ENCODE peak calls at places on chromosomes 6 and 20, in seven cellular contexts. T is choroid plexus epithelial cell; R is GM20000; D is heart left ventricle; V is CD4-positive, alpha-beta T cell; N is AG04450; J is ovary. X is an unnamed sample.

GRCh38 chr6:163463795-163464194 is 49.3 kb downstream of the QKI start:
- DNase-seq in D (no peak), T (no peak), R (no peak), N (no peak), V (no peak), J (no peak), X (no peak)

GRCh38 chr20:8646716-8647115 is 422.2 kb upstream of the PLCB4 start:
- DNase-seq in R (no peak), V (no peak), J (no peak), D (no peak), T (peak; percentile 70), N (peak; percentile 73), X (no peak)

GRCh38 chr20:23270427-23270911 is 80.1 kb upstream of the NXT1 start:
- DNase-seq in T (peak; percentile 92), V (no peak), J (no peak), R (no peak), N (peak; percentile 51), D (no peak), X (no peak)

GRCh38 chr6:81849248-81849647 is 96.8 kb upstream of the TENT5A start:
- DNase-seq in V (no peak), R (no peak), D (no peak), N (no peak), J (no peak), T (no peak), X (no peak)

GRCh38 chr6:142686719-142686996 is 258.3 kb downstream of the HIVEP2 start:
- DNase-seq in N (no peak), D (no peak), R (no peak), J (no peak), V (no peak), T (no peak), X (no peak)

GRCh38 chr20:53642196-53643030 is 48.8 kb upstream of the ZNF217 start:
- DNase-seq in V (peak; percentile 20), R (no peak), T (peak; percentile 66), D (peak; percentile 29), N (no peak), J (no peak), X (peak; percentile 69)

GRCh38 chr6:77834591-77834996 is 181.8 kb downstream of the MEI4 start:
- DNase-seq in V (no peak), T (no peak), N (no peak), R (no peak), D (no peak), J (no peak), X (no peak)

GRCh38 chr6:53188840-53189232 is 40.2 kb upstream of the GCM1 start:
- DNase-seq in N (no peak), V (no peak), J (no peak), D (no peak), R (no peak), T (no peak), X (no peak)

GRCh38 chr20:32474967-32475819 is 109.9 kb downstream of the NOL4L start:
- DNase-seq in D (peak; percentile 93), V (no peak), T (peak; percentile 99), N (peak; percentile 83), R (peak; percentile 83), J (peak; percentile 97), X (peak; percentile 99)

GRCh38 chr6:104239971-104240370 is 619.7 kb downstream of the HACE1 start:
- DNase-seq in R (no peak), T (no peak), N (no peak), J (no peak), V (no peak), D (no peak), X (no peak)

GRCh38 chr6:2141644-2142290 is 103.6 kb downstream of the GMDS start:
- DNase-seq in J (no peak), R (no peak), T (no peak), D (no peak), V (no peak), N (no peak), X (no peak)

GRCh38 chr6:78131521-78131920 is 478.7 kb downstream of the MEI4 start:
- DNase-seq in V (no peak), N (no peak), D (no peak), R (no peak), J (no peak), T (no peak), X (no peak)

GRCh38 chr20:37573626-37574198 is 46.0 kb upstream of the BLCAP start:
- DNase-seq in D (no peak), N (no peak), R (no peak), T (no peak), J (no peak), V (no peak), X (peak; percentile 76)

GRCh38 chr6:144123836-144124235 is 26.5 kb upstream of the STX11 start:
- DNase-seq in T (no peak), J (no peak), N (no peak), R (no peak), D (no peak), V (no peak), X (no peak)

GRCh38 chr6:26613717-26614683 is 17.2 kb downstream of the ABT1 start:
- DNase-seq in N (no peak), J (no peak), T (no peak), D (no peak), R (no peak), V (peak; percentile 21), X (no peak)

GRCh38 chr6:125301435-125302391 is at the start of gene HDDC2:
- DNase-seq in R (peak; percentile 83), T (peak; percentile 68), J (peak; percentile 74), V (peak; percentile 37), N (no peak), D (peak; percentile 84), X (peak; percentile 63)

GRCh38 chr6:159788757-159789376 is 535 bp downstream of the TCP1 start:
- DNase-seq in V (peak; percentile 13), R (no peak), J (no peak), D (peak; percentile 53), T (peak; percentile 57), N (no peak), X (no peak)

GRCh38 chr6:82246370-82246769 is 1.2 kb downstream of the IBTK start:
- DNase-seq in J (peak; percentile 31), V (no peak), N (no peak), R (no peak), T (no peak), D (no peak), X (no peak)

GRCh38 chr20:54257090-54257816 is 49.4 kb downstream of the PFDN4 start:
- DNase-seq in J (no peak), D (no peak), N (peak; percentile 89), V (no peak), R (no peak), T (peak; percentile 97), X (peak; percentile 94)

GRCh38 chr6:3343089-3343901 is 84.5 kb downstream of the PSMG4 start:
- DNase-seq in D (no peak), N (no peak), T (no peak), J (no peak), V (no peak), R (no peak), X (no peak)

GRCh38 chr6:170224694-170225660 is 65.9 kb downstream of the DLL1 start:
- DNase-seq in T (peak; percentile 10), N (no peak), V (no peak), J (peak; percentile 6), D (peak; percentile 12), R (no peak), X (peak; percentile 91)

GRCh38 chr6:5997420-5998093 is 9.2 kb downstream of the NRN1 start:
- DNase-seq in J (no peak), V (no peak), T (no peak), R (peak; percentile 55), D (peak; percentile 43), N (no peak), X (no peak)

GRCh38 chr6:37029249-37029959 is 23.9 kb downstream of the FGD2 start:
- DNase-seq in V (peak; percentile 31), T (peak; percentile 93), N (peak; percentile 69), J (peak; percentile 56), R (peak; percentile 75), D (peak; percentile 69), X (peak; percentile 72)

GRCh38 chr6:88856566-88856965 is 106.9 kb downstream of the RNGTT start:
- DNase-seq in D (no peak), V (no peak), R (no peak), N (no peak), T (peak; percentile 20), J (no peak), X (no peak)

GRCh38 chr20:46021361-46022359 is 7.4 kb upstream of the SLC12A5 start:
- DNase-seq in D (no peak), J (peak; percentile 31), V (peak; percentile 28), R (peak; percentile 83), N (no peak), T (no peak), X (peak; percentile 96)

GRCh38 chr6:167293590-167294091 is 2.5 kb downstream of the UNC93A start:
- DNase-seq in D (no peak), N (no peak), J (no peak), T (no peak), V (no peak), R (no peak), X (no peak)

GRCh38 chr20:38962044-38962897 is at the start of gene DHX35:
- DNase-seq in N (peak; percentile 83), R (peak; percentile 99), V (peak; percentile 98), D (peak; percentile 99), T (peak; percentile 98), J (peak; percentile 99), X (peak; percentile 100)
- TF ChIP-seq CTCF in N (peak; percentile 51), R (peak; percentile 34), V (peak; percentile 23), D (peak; percentile 64), T (peak; percentile 73), J (no peak), X (peak; percentile 62)

DNA sequence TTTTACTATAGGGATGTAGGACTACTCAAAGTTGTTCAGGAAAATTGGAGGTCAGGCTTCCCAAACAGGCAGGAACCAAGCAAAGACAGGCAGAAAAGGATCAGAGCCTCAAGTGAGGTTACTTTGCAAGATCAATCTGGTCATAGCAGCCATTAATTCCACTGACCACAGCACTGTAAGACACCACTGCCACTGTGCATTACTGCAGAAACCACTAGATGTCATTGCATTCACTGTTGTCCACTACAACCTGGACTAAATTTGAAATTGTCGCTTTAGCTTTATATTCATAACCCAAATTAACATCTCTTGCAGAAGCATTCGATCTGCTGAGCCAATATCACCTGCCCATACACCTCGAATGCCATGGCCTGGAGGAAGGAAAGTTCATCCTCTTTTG is 126.9 kb upstream of the UFL1 start:
- DNase-seq in R (peak; percentile 6), N (no peak), T (no peak), J (no peak), V (no peak), D (no peak), X (no peak)
- TF ChIP-seq CTCF in R (peak; percentile 26), N (no peak), T (no peak), J (no peak), V (no peak), D (peak; percentile 18), X (no peak)

GRCh38 chr6:146041282-146041681 is 12.4 kb downstream of the GRM1 start:
- DNase-seq in N (no peak), R (no peak), V (no peak), J (no peak), T (peak; percentile 49), D (no peak), X (no peak)
- TF ChIP-seq CTCF in N (peak; percentile 12), R (no peak), V (no peak), J (no peak), T (peak; percentile 67), D (no peak), X (peak; percentile 50)

GRCh38 chr6:106339334-106340029 is 13.9 kb upstream of the ATG5 start:
- DNase-seq in T (peak; percentile 78), R (peak; percentile 66), D (peak; percentile 24), N (peak; percentile 24), V (peak; percentile 36), J (no peak), X (peak; percentile 56)
- TF ChIP-seq CTCF in T (peak; percentile 90), R (peak; percentile 61), D (peak; percentile 56), N (peak; percentile 86), V (peak; percentile 73), J (no peak), X (peak; percentile 91)

GRCh38 chr20:17614812-17615644 is 45.2 kb downstream of the DSTN start:
- DNase-seq in N (no peak), J (peak; percentile 46), T (no peak), V (no peak), R (no peak), D (no peak), X (no peak)
- TF ChIP-seq CTCF in N (no peak), J (no peak), T (no peak), V (no peak), R (no peak), D (no peak), X (no peak)

X was measured in RWPE2.